ENCODE peak calls at places on chromosomes 12 and 14, in eight cellular contexts. One of them, this sample, is unnamed. For H3K36me3 and H3K9me3, the result is how much of the 10 kb centered on the place peaks cover.

GRCh38 chr12:94287245-94287628 is 138.9 kb downstream of the PLXNC1 start:
- DNase-seq in body of pancreas: no peak
- DNase-seq in left lung: no peak
- DNase-seq in gastrocnemius medialis: no peak
- DNase-seq in IMR-90: no peak
- DNase-seq in transverse colon: no peak
- DNase-seq in ovary: no peak
- DNase-seq in stomach: no peak
- DNase-seq in this sample: no peak

GRCh38 chr12:77344651-77345050 is 279.3 kb upstream of the E2F7 start:
- DNase-seq in transverse colon: no peak
- DNase-seq in gastrocnemius medialis: no peak
- DNase-seq in left lung: no peak
- DNase-seq in body of pancreas: no peak
- DNase-seq in stomach: no peak
- DNase-seq in ovary: no peak
- DNase-seq in IMR-90: no peak
- DNase-seq in this sample: no peak

GRCh38 chr12:77190022-77190421 is 124.7 kb upstream of the E2F7 start:
- DNase-seq in gastrocnemius medialis: no peak
- DNase-seq in transverse colon: no peak
- DNase-seq in ovary: no peak
- DNase-seq in stomach: no peak
- DNase-seq in left lung: no peak
- DNase-seq in body of pancreas: no peak
- DNase-seq in IMR-90: peak
- DNase-seq in this sample: no peak

GRCh38 chr14:99459491-99460100 is 21.1 kb downstream of the SETD3 start:
- DNase-seq in ovary: no peak
- DNase-seq in IMR-90: no peak
- DNase-seq in left lung: no peak
- DNase-seq in body of pancreas: no peak
- DNase-seq in stomach: no peak
- DNase-seq in gastrocnemius medialis: no peak
- DNase-seq in transverse colon: no peak
- DNase-seq in this sample: no peak

GRCh38 chr12:102427542-102427923 is 52.8 kb downstream of the IGF1 start:
- DNase-seq in gastrocnemius medialis: peak
- DNase-seq in body of pancreas: peak
- DNase-seq in left lung: peak
- DNase-seq in IMR-90: no peak
- DNase-seq in stomach: no peak
- DNase-seq in ovary: peak
- DNase-seq in transverse colon: no peak
- DNase-seq in this sample: peak

GRCh38 chr14:35883677-35884293 is 57.6 kb downstream of the BRMS1L start:
- DNase-seq in gastrocnemius medialis: no peak
- DNase-seq in stomach: peak
- DNase-seq in ovary: no peak
- DNase-seq in transverse colon: peak
- DNase-seq in IMR-90: peak
- DNase-seq in body of pancreas: peak
- DNase-seq in left lung: no peak
- DNase-seq in this sample: peak

GRCh38 chr12:87660987-87661769 is 368.0 kb downstream of the C12orf50 start:
- DNase-seq in ovary: no peak
- DNase-seq in transverse colon: no peak
- DNase-seq in body of pancreas: peak
- DNase-seq in stomach: no peak
- DNase-seq in left lung: no peak
- DNase-seq in gastrocnemius medialis: no peak
- DNase-seq in IMR-90: peak
- DNase-seq in this sample: peak

GRCh38 chr14:61581340-61581739 is 114.0 kb upstream of the HIF1A start:
- DNase-seq in gastrocnemius medialis: no peak
- DNase-seq in transverse colon: no peak
- DNase-seq in body of pancreas: no peak
- DNase-seq in stomach: no peak
- DNase-seq in ovary: no peak
- DNase-seq in IMR-90: no peak
- DNase-seq in left lung: no peak
- DNase-seq in this sample: no peak

GRCh38 chr12:123092866-123093265 is 58.0 kb downstream of the PITPNM2 start:
- DNase-seq in ovary: no peak
- DNase-seq in IMR-90: no peak
- DNase-seq in body of pancreas: no peak
- DNase-seq in left lung: no peak
- DNase-seq in transverse colon: no peak
- DNase-seq in gastrocnemius medialis: no peak
- DNase-seq in stomach: no peak
- DNase-seq in this sample: no peak

GRCh38 chr14:76090611-76091010 is 61.1 kb upstream of the GPATCH2L start:
- DNase-seq in body of pancreas: no peak
- DNase-seq in stomach: no peak
- DNase-seq in left lung: no peak
- DNase-seq in ovary: no peak
- DNase-seq in transverse colon: no peak
- DNase-seq in gastrocnemius medialis: peak
- DNase-seq in IMR-90: no peak
- DNase-seq in this sample: no peak

GRCh38 chr12:107537464-107538119 is 148.0 kb upstream of the PWP1 start:
- DNase-seq in IMR-90: no peak
- DNase-seq in transverse colon: no peak
- DNase-seq in left lung: no peak
- DNase-seq in body of pancreas: no peak
- DNase-seq in ovary: no peak
- DNase-seq in gastrocnemius medialis: peak
- DNase-seq in stomach: no peak
- DNase-seq in this sample: no peak

GRCh38 chr12:14364583-14365271 is 755 bp upstream of the ATF7IP start:
- DNase-seq in left lung: no peak
- DNase-seq in transverse colon: no peak
- DNase-seq in IMR-90: no peak
- DNase-seq in stomach: no peak
- DNase-seq in gastrocnemius medialis: no peak
- DNase-seq in ovary: no peak
- DNase-seq in body of pancreas: no peak
- DNase-seq in this sample: no peak

GRCh38 chr12:58395470-58395869 is 454.1 kb downstream of the ATP23 start:
- DNase-seq in stomach: no peak
- DNase-seq in IMR-90: peak
- DNase-seq in ovary: no peak
- DNase-seq in transverse colon: no peak
- DNase-seq in gastrocnemius medialis: no peak
- DNase-seq in body of pancreas: no peak
- DNase-seq in left lung: no peak
- DNase-seq in this sample: no peak

GRCh38 chr12:124837249-124837897 is 26.3 kb downstream of the SCARB1 start:
- DNase-seq in ovary: no peak
- DNase-seq in IMR-90: no peak
- DNase-seq in body of pancreas: no peak
- DNase-seq in gastrocnemius medialis: no peak
- DNase-seq in left lung: no peak
- DNase-seq in transverse colon: no peak
- DNase-seq in stomach: no peak
- DNase-seq in this sample: no peak

GRCh38 chr12:28563286-28563685 is 373.0 kb downstream of the CCDC91 start:
- DNase-seq in body of pancreas: no peak
- DNase-seq in ovary: no peak
- DNase-seq in left lung: no peak
- DNase-seq in IMR-90: no peak
- DNase-seq in transverse colon: no peak
- DNase-seq in stomach: no peak
- DNase-seq in gastrocnemius medialis: no peak
- DNase-seq in this sample: no peak

GRCh38 chr14:93736378-93737014 is 51.8 kb downstream of the PRIMA1 start:
- DNase-seq in IMR-90: no peak
- DNase-seq in stomach: peak
- DNase-seq in ovary: no peak
- DNase-seq in gastrocnemius medialis: no peak
- DNase-seq in left lung: no peak
- DNase-seq in transverse colon: no peak
- DNase-seq in body of pancreas: no peak
- DNase-seq in this sample: no peak

GRCh38 chr12:112970391-112970790 is 7.9 kb upstream of the OAS2 start:
- DNase-seq in stomach: no peak
- DNase-seq in ovary: no peak
- DNase-seq in body of pancreas: no peak
- DNase-seq in gastrocnemius medialis: no peak
- DNase-seq in IMR-90: no peak
- DNase-seq in left lung: no peak
- DNase-seq in transverse colon: no peak
- DNase-seq in this sample: no peak

GRCh38 chr12:50220357-50221061 is 53.3 kb upstream of the CERS5 start:
- DNase-seq in IMR-90: peak
- DNase-seq in left lung: no peak
- DNase-seq in stomach: no peak
- DNase-seq in transverse colon: no peak
- DNase-seq in ovary: no peak
- DNase-seq in body of pancreas: no peak
- DNase-seq in gastrocnemius medialis: no peak
- DNase-seq in this sample: peak

GRCh38 chr14:36344211-36344610 is 23.8 kb upstream of the MBIP start:
- DNase-seq in IMR-90: peak
- DNase-seq in gastrocnemius medialis: no peak
- DNase-seq in ovary: no peak
- DNase-seq in left lung: no peak
- DNase-seq in body of pancreas: no peak
- DNase-seq in transverse colon: no peak
- DNase-seq in stomach: no peak
- DNase-seq in this sample: no peak

GRCh38 chr14:58839233-58839632 is 201.5 kb downstream of the DACT1 start:
- DNase-seq in stomach: no peak
- DNase-seq in left lung: no peak
- DNase-seq in ovary: no peak
- DNase-seq in IMR-90: no peak
- DNase-seq in body of pancreas: no peak
- DNase-seq in gastrocnemius medialis: no peak
- DNase-seq in transverse colon: no peak
- DNase-seq in this sample: no peak

GRCh38 chr14:33742166-33742565 is 208.7 kb downstream of the EGLN3 start:
- DNase-seq in stomach: no peak
- DNase-seq in IMR-90: no peak
- DNase-seq in gastrocnemius medialis: no peak
- DNase-seq in transverse colon: no peak
- DNase-seq in ovary: no peak
- DNase-seq in left lung: no peak
- DNase-seq in body of pancreas: no peak
- DNase-seq in this sample: no peak

GRCh38 chr14:69288001-69288771 is 28.2 kb downstream of the GALNT16 start:
- DNase-seq in transverse colon: peak
- DNase-seq in ovary: peak
- DNase-seq in IMR-90: peak
- DNase-seq in left lung: no peak
- DNase-seq in body of pancreas: peak
- DNase-seq in stomach: peak
- DNase-seq in gastrocnemius medialis: no peak
- DNase-seq in this sample: peak

GRCh38 chr12:46386360-46386867 is 13.8 kb upstream of the SLC38A2 start:
- DNase-seq in ovary: no peak
- DNase-seq in transverse colon: no peak
- DNase-seq in gastrocnemius medialis: no peak
- DNase-seq in IMR-90: peak
- DNase-seq in body of pancreas: no peak
- DNase-seq in left lung: no peak
- DNase-seq in stomach: no peak
- DNase-seq in this sample: no peak

GRCh38 chr12:101327547-101327946 is 47.6 kb downstream of the UTP20 start:
- DNase-seq in body of pancreas: no peak
- DNase-seq in ovary: no peak
- DNase-seq in IMR-90: no peak
- DNase-seq in transverse colon: no peak
- DNase-seq in gastrocnemius medialis: no peak
- DNase-seq in stomach: no peak
- DNase-seq in left lung: no peak
- DNase-seq in this sample: no peak
- H3K36me3 ChIP-seq in body of pancreas: under half
- H3K36me3 ChIP-seq in ovary: under half
- H3K36me3 ChIP-seq in IMR-90: under half
- H3K36me3 ChIP-seq in transverse colon: under half
- H3K36me3 ChIP-seq in gastrocnemius medialis: under half
- H3K36me3 ChIP-seq in stomach: under half
- H3K36me3 ChIP-seq in left lung: half or more
- H3K36me3 ChIP-seq in this sample: under half

GRCh38 chr12:114408415-114408814 is 2.5 kb upstream of the TBX5 start:
- DNase-seq in ovary: no peak
- DNase-seq in transverse colon: no peak
- DNase-seq in body of pancreas: no peak
- DNase-seq in left lung: no peak
- DNase-seq in IMR-90: no peak
- DNase-seq in gastrocnemius medialis: no peak
- DNase-seq in stomach: no peak
- DNase-seq in this sample: no peak
- H3K9me3 ChIP-seq in ovary: under half
- H3K9me3 ChIP-seq in transverse colon: under half
- H3K9me3 ChIP-seq in body of pancreas: under half
- H3K9me3 ChIP-seq in left lung: under half
- H3K9me3 ChIP-seq in IMR-90: under half
- H3K9me3 ChIP-seq in gastrocnemius medialis: under half
- H3K9me3 ChIP-seq in stomach: under half
- H3K9me3 ChIP-seq in this sample: under half

GRCh38 chr14:79702197-79702596 is 509.1 kb downstream of the DIO2 start:
- DNase-seq in ovary: no peak
- DNase-seq in stomach: no peak
- DNase-seq in left lung: no peak
- DNase-seq in IMR-90: peak
- DNase-seq in body of pancreas: no peak
- DNase-seq in transverse colon: no peak
- DNase-seq in gastrocnemius medialis: no peak
- DNase-seq in this sample: no peak

GRCh38 chr14:79704406-79704805 is 506.9 kb downstream of the DIO2 start:
- DNase-seq in stomach: no peak
- DNase-seq in ovary: no peak
- DNase-seq in IMR-90: no peak
- DNase-seq in transverse colon: no peak
- DNase-seq in body of pancreas: no peak
- DNase-seq in gastrocnemius medialis: no peak
- DNase-seq in left lung: no peak
- DNase-seq in this sample: no peak

GRCh38 chr14:79699206-79699605 is 512.1 kb downstream of the DIO2 start:
- DNase-seq in IMR-90: no peak
- DNase-seq in ovary: no peak
- DNase-seq in gastrocnemius medialis: no peak
- DNase-seq in transverse colon: no peak
- DNase-seq in left lung: no peak
- DNase-seq in stomach: no peak
- DNase-seq in body of pancreas: no peak
- DNase-seq in this sample: no peak

GRCh38 chr14:79703209-79703608 is 508.1 kb downstream of the DIO2 start:
- DNase-seq in left lung: no peak
- DNase-seq in stomach: no peak
- DNase-seq in IMR-90: no peak
- DNase-seq in gastrocnemius medialis: no peak
- DNase-seq in transverse colon: no peak
- DNase-seq in ovary: no peak
- DNase-seq in body of pancreas: no peak
- DNase-seq in this sample: no peak

GRCh38 chr14:79701371-79701770 is 509.9 kb downstream of the DIO2 start:
- DNase-seq in stomach: no peak
- DNase-seq in ovary: no peak
- DNase-seq in transverse colon: no peak
- DNase-seq in IMR-90: peak
- DNase-seq in left lung: no peak
- DNase-seq in gastrocnemius medialis: no peak
- DNase-seq in body of pancreas: no peak
- DNase-seq in this sample: no peak
- H3K36me3 ChIP-seq in stomach: under half
- H3K36me3 ChIP-seq in ovary: under half
- H3K36me3 ChIP-seq in transverse colon: under half
- H3K36me3 ChIP-seq in IMR-90: under half
- H3K36me3 ChIP-seq in left lung: under half
- H3K36me3 ChIP-seq in gastrocnemius medialis: under half
- H3K36me3 ChIP-seq in body of pancreas: under half
- H3K36me3 ChIP-seq in this sample: under half

GRCh38 chr12:31906581-31907286 is 52.5 kb upstream of the RESF1 start:
- DNase-seq in left lung: no peak
- DNase-seq in IMR-90: no peak
- DNase-seq in stomach: no peak
- DNase-seq in body of pancreas: no peak
- DNase-seq in transverse colon: no peak
- DNase-seq in ovary: no peak
- DNase-seq in gastrocnemius medialis: no peak
- DNase-seq in this sample: no peak
- H3K9me3 ChIP-seq in left lung: under half
- H3K9me3 ChIP-seq in IMR-90: under half
- H3K9me3 ChIP-seq in stomach: under half
- H3K9me3 ChIP-seq in body of pancreas: under half
- H3K9me3 ChIP-seq in transverse colon: under half
- H3K9me3 ChIP-seq in ovary: under half
- H3K9me3 ChIP-seq in gastrocnemius medialis: under half
- H3K9me3 ChIP-seq in this sample: under half

This sample was measured in MG63.